ENCODE peak calls at places on chromosomes 3 and 15, in six cellular contexts. G is EL; E is astrocyte; N is stimulated activated CD4-positive, alpha-beta T cell treated with anti-CD3 and anti-CD28 coated beads, Interleukin-2, amount 100 ng/mL, for 48 hours; A is AML-193; W is upper lobe of right lung. P is an unnamed sample.

GRCh38 chr3:142958707-142959106 is 4.8 kb downstream of the PAQR9 start:
- DNase-seq in N (peak; percentile 27), G (peak; percentile 47), A (no peak), E (peak; percentile 72), W (no peak), P (no peak)

GRCh38 chr15:73882761-73883419 is 9.5 kb downstream of the TBC1D21 start:
- DNase-seq in G (no peak), W (peak; percentile 25), E (no peak), A (no peak), N (no peak), P (no peak)

GRCh38 chr3:105970283-105970682 is 101.5 kb upstream of the CBLB start:
- DNase-seq in G (peak; percentile 72), A (peak; percentile 92), W (no peak), E (peak; percentile 36), N (no peak), P (peak; percentile 19)

GRCh38 chr15:81263477-81263876 is 60.5 kb downstream of the STARD5 start:
- DNase-seq in W (no peak), N (no peak), E (no peak), A (no peak), G (no peak), P (no peak)

GRCh38 chr3:94069242-94069813 is 6.5 kb downstream of the NSUN3 start:
- DNase-seq in N (no peak), E (peak; percentile 3), G (peak; percentile 7), W (no peak), A (peak; percentile 67), P (no peak)

GRCh38 chr3:15346516-15346915 is 14.1 kb upstream of the SH3BP5 start:
- DNase-seq in E (no peak), W (no peak), N (no peak), G (no peak), A (no peak), P (no peak)

GRCh38 chr15:22925875-22926274 is 54.3 kb downstream of the CYFIP1 start:
- DNase-seq in W (no peak), E (no peak), N (no peak), G (no peak), A (no peak), P (no peak)

GRCh38 chr3:66499881-66500574 is 794 bp downstream of the LRIG1 start:
- DNase-seq in N (peak; percentile 35), G (peak; percentile 23), A (no peak), E (peak; percentile 20), W (peak; percentile 80), P (no peak)

GRCh38 chr3:120498947-120499346 is 48.2 kb upstream of the FSTL1 start:
- DNase-seq in G (peak; percentile 97), N (no peak), A (no peak), E (peak; percentile 99), W (no peak), P (peak; percentile 81)

GRCh38 chr3:50491023-50491422 is 12.4 kb downstream of the CACNA2D2 start:
- DNase-seq in W (no peak), E (no peak), A (no peak), N (no peak), G (no peak), P (no peak)

GRCh38 chr15:68578175-68578959 is 426 bp upstream of the CORO2B start:
- DNase-seq in W (peak; percentile 82), A (no peak), G (peak; percentile 73), N (no peak), E (peak; percentile 41), P (peak; percentile 56)

GRCh38 chr3:139617656-139618268 is 60.0 kb downstream of the NMNAT3 start:
- DNase-seq in E (no peak), N (no peak), G (no peak), A (no peak), W (no peak), P (no peak)

GRCh38 chr3:56022619-56023018 is 445.6 kb downstream of the ERC2 start:
- DNase-seq in N (no peak), A (no peak), G (no peak), E (no peak), W (no peak), P (no peak)

GRCh38 chr3:27022096-27022761 is 347.0 kb downstream of the NEK10 start:
- DNase-seq in G (no peak), N (no peak), A (no peak), E (no peak), W (no peak), P (peak; percentile 60)

GRCh38 chr3:51700403-51700802 is 6.5 kb upstream of the GRM2 start:
- DNase-seq in W (no peak), G (no peak), A (no peak), E (no peak), N (no peak), P (no peak)

GRCh38 chr3:27452368-27453090 is 31.7 kb downstream of the SLC4A7 start:
- DNase-seq in N (no peak), E (no peak), W (no peak), G (no peak), A (no peak), P (no peak)

GRCh38 chr3:38475716-38476115 is 20.4 kb upstream of the EXOG start:
- DNase-seq in N (no peak), G (no peak), A (no peak), E (no peak), W (no peak), P (no peak)

GRCh38 chr3:145869958-145870357 is 291.0 kb downstream of the PLOD2 start:
- DNase-seq in W (no peak), E (no peak), G (no peak), A (no peak), N (no peak), P (no peak)

GRCh38 chr15:64180235-64180824 is 17.5 kb upstream of the PPIB start:
- DNase-seq in W (no peak), N (no peak), G (no peak), A (no peak), E (no peak), P (peak; percentile 61)

GRCh38 chr3:173983353-173983752 is 585.8 kb downstream of the NLGN1 start:
- DNase-seq in N (no peak), A (no peak), G (peak; percentile 58), W (no peak), E (peak; percentile 69), P (no peak)

GRCh38 chr3:42055291-42055690 is 35.9 kb upstream of the TRAK1 start:
- DNase-seq in N (no peak), G (peak; percentile 81), W (no peak), A (no peak), E (peak; percentile 45), P (no peak)

GRCh38 chr15:69749797-69750196 is 297.2 kb downstream of the RPLP1 start:
- DNase-seq in A (no peak), G (no peak), E (no peak), N (no peak), W (no peak), P (no peak)

GRCh38 chr15:49521802-49522201 is 98.8 kb downstream of the FGF7 start:
- DNase-seq in G (peak; percentile 8), E (no peak), A (no peak), W (no peak), N (no peak), P (peak; percentile 23)

GRCh38 chr3:159629329-159630084 is 359.1 kb upstream of the IL12A start:
- DNase-seq in W (no peak), E (no peak), A (no peak), G (peak; percentile 28), N (no peak), P (no peak)

GRCh38 chr15:35705885-35706590 is 160.1 kb upstream of the DPH6 start:
- DNase-seq in E (peak; percentile 78), N (no peak), W (no peak), A (no peak), G (no peak), P (peak; percentile 29)

GRCh38 chr15:29208352-29208751 is 61.3 kb downstream of the NSMCE3 start:
- DNase-seq in W (no peak), G (no peak), A (no peak), N (no peak), E (no peak), P (peak; percentile 49)

GRCh38 chr3:126264952-126265351 is 84.6 kb upstream of the ALDH1L1 start:
- DNase-seq in E (no peak), W (peak; percentile 43), G (no peak), N (no peak), A (no peak), P (no peak)

P was measured in mesendoderm.